ENCODE peak calls at places on chromosome 4, in seven cellular contexts. One of them, this sample, is unnamed.

GRCh38 chr4:22875592-22876257 is 183.0 kb downstream of the GBA3 start:
- DNase-seq in cardiac muscle cell: no peak
- DNase-seq in colonic mucosa: no peak
- DNase-seq in A673: no peak
- DNase-seq in left ventricle myocardium inferior: no peak
- DNase-seq in fibroblast of lung: no peak
- DNase-seq in hepatocyte: no peak
- DNase-seq in this sample: no peak

GRCh38 chr4:70365479-70365878 is 4.9 kb downstream of the SMR3A start:
- DNase-seq in fibroblast of lung: no peak
- DNase-seq in cardiac muscle cell: no peak
- DNase-seq in left ventricle myocardium inferior: no peak
- DNase-seq in colonic mucosa: no peak
- DNase-seq in hepatocyte: peak; percentile 6
- DNase-seq in A673: no peak
- DNase-seq in this sample: no peak

GRCh38 chr4:120517966-120518365 is 404.6 kb downstream of the PRDM5 start:
- DNase-seq in hepatocyte: peak; percentile 37
- DNase-seq in A673: peak; percentile 61
- DNase-seq in left ventricle myocardium inferior: no peak
- DNase-seq in cardiac muscle cell: peak; percentile 89
- DNase-seq in fibroblast of lung: peak; percentile 69
- DNase-seq in colonic mucosa: peak; percentile 56
- DNase-seq in this sample: peak; percentile 68

GRCh38 chr4:38128478-38129451 is 168.6 kb downstream of the PTTG2 start:
- DNase-seq in cardiac muscle cell: no peak
- DNase-seq in colonic mucosa: peak; percentile 49
- DNase-seq in left ventricle myocardium inferior: no peak
- DNase-seq in fibroblast of lung: peak; percentile 56
- DNase-seq in A673: no peak
- DNase-seq in hepatocyte: no peak
- DNase-seq in this sample: peak; percentile 78

GRCh38 chr4:110632506-110633357 is 9.9 kb upstream of the PITX2 start:
- DNase-seq in colonic mucosa: no peak
- DNase-seq in A673: no peak
- DNase-seq in fibroblast of lung: no peak
- DNase-seq in left ventricle myocardium inferior: no peak
- DNase-seq in hepatocyte: no peak
- DNase-seq in cardiac muscle cell: no peak
- DNase-seq in this sample: peak; percentile 74

GRCh38 chr4:37967749-37968148 is 7.6 kb downstream of the PTTG2 start:
- DNase-seq in colonic mucosa: no peak
- DNase-seq in A673: no peak
- DNase-seq in hepatocyte: peak; percentile 37
- DNase-seq in cardiac muscle cell: no peak
- DNase-seq in fibroblast of lung: no peak
- DNase-seq in left ventricle myocardium inferior: no peak
- DNase-seq in this sample: no peak

GRCh38 chr4:28744066-28744465 is 1883.4 kb downstream of the STIM2 start:
- DNase-seq in colonic mucosa: no peak
- DNase-seq in cardiac muscle cell: no peak
- DNase-seq in left ventricle myocardium inferior: no peak
- DNase-seq in hepatocyte: no peak
- DNase-seq in A673: no peak
- DNase-seq in fibroblast of lung: peak; percentile 3
- DNase-seq in this sample: no peak

GRCh38 chr4:137452799-137453198 is 79.5 kb downstream of the PCDH18 start:
- DNase-seq in hepatocyte: no peak
- DNase-seq in A673: no peak
- DNase-seq in colonic mucosa: no peak
- DNase-seq in cardiac muscle cell: no peak
- DNase-seq in left ventricle myocardium inferior: no peak
- DNase-seq in fibroblast of lung: no peak
- DNase-seq in this sample: no peak

GRCh38 chr4:176601156-176601555 is 191.6 kb downstream of the VEGFC start:
- DNase-seq in hepatocyte: no peak
- DNase-seq in left ventricle myocardium inferior: no peak
- DNase-seq in colonic mucosa: no peak
- DNase-seq in cardiac muscle cell: no peak
- DNase-seq in A673: peak; percentile 26
- DNase-seq in fibroblast of lung: peak; percentile 78
- DNase-seq in this sample: no peak

GRCh38 chr4:5784960-5785611 is 74.1 kb downstream of the EVC start:
- DNase-seq in left ventricle myocardium inferior: no peak
- DNase-seq in A673: no peak
- DNase-seq in cardiac muscle cell: peak; percentile 20
- DNase-seq in hepatocyte: no peak
- DNase-seq in fibroblast of lung: no peak
- DNase-seq in colonic mucosa: no peak
- DNase-seq in this sample: peak; percentile 63

GRCh38 chr4:3199661-3200422 is 49.1 kb upstream of the MSANTD1 start:
- DNase-seq in A673: no peak
- DNase-seq in fibroblast of lung: no peak
- DNase-seq in hepatocyte: no peak
- DNase-seq in colonic mucosa: no peak
- DNase-seq in left ventricle myocardium inferior: no peak
- DNase-seq in cardiac muscle cell: peak; percentile 16
- DNase-seq in this sample: peak; percentile 30

GRCh38 chr4:2262145-2262943 is 435 bp upstream of the MXD4 start:
- DNase-seq in cardiac muscle cell: peak; percentile 100
- DNase-seq in A673: peak; percentile 99
- DNase-seq in left ventricle myocardium inferior: peak; percentile 100
- DNase-seq in hepatocyte: peak; percentile 100
- DNase-seq in colonic mucosa: peak; percentile 98
- DNase-seq in fibroblast of lung: peak; percentile 100
- DNase-seq in this sample: peak; percentile 100

GRCh38 chr4:156766846-156767245 is 204.8 kb downstream of the PDGFC start:
- DNase-seq in hepatocyte: no peak
- DNase-seq in left ventricle myocardium inferior: no peak
- DNase-seq in A673: no peak
- DNase-seq in cardiac muscle cell: no peak
- DNase-seq in colonic mucosa: no peak
- DNase-seq in fibroblast of lung: peak; percentile 57
- DNase-seq in this sample: no peak

GRCh38 chr4:174401471-174402130 is 117.9 kb downstream of the CEP44 start:
- DNase-seq in hepatocyte: no peak
- DNase-seq in fibroblast of lung: peak; percentile 56
- DNase-seq in cardiac muscle cell: no peak
- DNase-seq in A673: no peak
- DNase-seq in colonic mucosa: no peak
- DNase-seq in left ventricle myocardium inferior: no peak
- DNase-seq in this sample: peak; percentile 58

GRCh38 chr4:37742149-37742548 is 56.0 kb upstream of the RELL1 start:
- DNase-seq in colonic mucosa: no peak
- DNase-seq in A673: no peak
- DNase-seq in left ventricle myocardium inferior: no peak
- DNase-seq in fibroblast of lung: no peak
- DNase-seq in hepatocyte: peak; percentile 34
- DNase-seq in cardiac muscle cell: no peak
- DNase-seq in this sample: no peak

GRCh38 chr4:127685292-127685691 is 44.9 kb upstream of the SLC25A31 start:
- DNase-seq in cardiac muscle cell: peak; percentile 19
- DNase-seq in left ventricle myocardium inferior: no peak
- DNase-seq in fibroblast of lung: peak; percentile 61
- DNase-seq in A673: no peak
- DNase-seq in colonic mucosa: no peak
- DNase-seq in hepatocyte: no peak
- DNase-seq in this sample: no peak

GRCh38 chr4:142671516-142671915 is 174.6 kb downstream of the INPP4B start:
- DNase-seq in left ventricle myocardium inferior: no peak
- DNase-seq in A673: no peak
- DNase-seq in hepatocyte: no peak
- DNase-seq in fibroblast of lung: no peak
- DNase-seq in cardiac muscle cell: peak; percentile 6
- DNase-seq in colonic mucosa: no peak
- DNase-seq in this sample: no peak

GRCh38 chr4:74625981-74626380 is 168.3 kb downstream of the BTC start:
- DNase-seq in A673: no peak
- DNase-seq in cardiac muscle cell: no peak
- DNase-seq in colonic mucosa: no peak
- DNase-seq in left ventricle myocardium inferior: no peak
- DNase-seq in fibroblast of lung: no peak
- DNase-seq in hepatocyte: no peak
- DNase-seq in this sample: no peak
- H3K27ac ChIP-seq in A673: no peak overlapping the region
- H3K27ac ChIP-seq in cardiac muscle cell: no peak overlapping the region
- H3K27ac ChIP-seq in colonic mucosa: no peak overlapping the region
- H3K27ac ChIP-seq in left ventricle myocardium inferior: no peak overlapping the region
- H3K27ac ChIP-seq in fibroblast of lung: no peak overlapping the region
- H3K27ac ChIP-seq in hepatocyte: peak overlapping the region; percentile 90
- H3K27ac ChIP-seq in this sample: no peak overlapping the region

GRCh38 chr4:1250921-1251772 is 2.2 kb upstream of the CTBP1 start:
- DNase-seq in cardiac muscle cell: no peak
- DNase-seq in fibroblast of lung: no peak
- DNase-seq in left ventricle myocardium inferior: no peak
- DNase-seq in hepatocyte: peak; percentile 2
- DNase-seq in colonic mucosa: no peak
- DNase-seq in A673: no peak
- DNase-seq in this sample: no peak

GRCh38 chr4:1249731-1250526 is 999 bp upstream of the CTBP1 start:
- DNase-seq in left ventricle myocardium inferior: no peak
- DNase-seq in fibroblast of lung: peak; percentile 67
- DNase-seq in hepatocyte: peak; percentile 50
- DNase-seq in cardiac muscle cell: peak; percentile 56
- DNase-seq in A673: no peak
- DNase-seq in colonic mucosa: no peak
- DNase-seq in this sample: peak; percentile 76

GRCh38 chr4:1249148-1249730 is 309 bp upstream of the CTBP1 start:
- DNase-seq in cardiac muscle cell: peak; percentile 93
- DNase-seq in A673: peak; percentile 95
- DNase-seq in left ventricle myocardium inferior: peak; percentile 89
- DNase-seq in colonic mucosa: peak; percentile 82
- DNase-seq in hepatocyte: peak; percentile 97
- DNase-seq in fibroblast of lung: peak; percentile 88
- DNase-seq in this sample: peak; percentile 89

GRCh38 chr4:1251773-1252066 is 2.8 kb upstream of the CTBP1 start:
- DNase-seq in fibroblast of lung: no peak
- DNase-seq in left ventricle myocardium inferior: no peak
- DNase-seq in colonic mucosa: no peak
- DNase-seq in hepatocyte: no peak
- DNase-seq in cardiac muscle cell: no peak
- DNase-seq in A673: no peak
- DNase-seq in this sample: no peak

DNA sequence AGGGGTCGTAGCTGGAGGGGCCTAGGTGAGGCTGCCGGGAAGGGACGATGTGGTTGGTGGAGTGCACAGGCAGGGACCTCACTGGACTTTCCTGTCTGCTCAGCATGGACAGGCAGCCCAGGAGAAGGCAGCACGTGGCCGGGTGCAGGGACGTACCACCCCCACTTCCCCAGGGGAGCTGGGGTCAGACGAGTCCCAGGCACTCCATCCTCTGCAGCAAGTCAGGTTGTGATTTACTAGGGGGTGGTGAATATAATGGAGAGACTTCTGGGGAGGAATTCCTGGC is 1.5 kb upstream of the CTBP1 start:
- DNase-seq in A673: no peak
- DNase-seq in left ventricle myocardium inferior: no peak
- DNase-seq in fibroblast of lung: no peak
- DNase-seq in colonic mucosa: no peak
- DNase-seq in cardiac muscle cell: no peak
- DNase-seq in hepatocyte: no peak
- DNase-seq in this sample: no peak
- H3K4me1 ChIP-seq in A673: peaks cover 8% of the 10 kb centered on the region
- H3K4me1 ChIP-seq in left ventricle myocardium inferior: peaks cover 57% of the 10 kb centered on the region
- H3K4me1 ChIP-seq in fibroblast of lung: peaks cover 11% of the 10 kb centered on the region
- H3K4me1 ChIP-seq in colonic mucosa: peaks cover 22% of the 10 kb centered on the region
- H3K4me1 ChIP-seq in cardiac muscle cell: peaks cover 14% of the 10 kb centered on the region
- H3K4me1 ChIP-seq in hepatocyte: peaks cover 25% of the 10 kb centered on the region
- H3K4me1 ChIP-seq in this sample: peaks cover 4% of the 10 kb centered on the region

DNA sequence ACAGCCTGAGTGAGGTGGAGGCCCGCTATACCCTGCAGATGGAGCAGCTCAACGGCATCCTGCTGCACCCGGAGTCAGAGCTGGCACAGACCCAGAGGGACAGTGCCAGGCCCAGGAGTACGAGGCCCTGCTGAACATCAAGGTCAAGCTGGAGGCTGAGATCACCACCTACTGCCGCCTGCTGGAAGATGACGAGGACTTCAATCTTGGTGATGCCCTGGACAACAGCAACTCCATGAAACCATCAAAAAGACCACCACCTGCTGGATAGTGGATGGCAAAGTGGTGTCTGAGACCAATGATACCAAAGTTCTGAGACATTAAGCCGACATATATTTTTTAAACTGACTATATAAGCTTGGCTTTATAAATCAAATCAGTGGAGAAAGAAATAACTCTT is 73.3 kb upstream of the HHIP start:
- DNase-seq in hepatocyte: no peak
- DNase-seq in fibroblast of lung: no peak
- DNase-seq in left ventricle myocardium inferior: no peak
- DNase-seq in A673: no peak
- DNase-seq in colonic mucosa: no peak
- DNase-seq in cardiac muscle cell: no peak
- DNase-seq in this sample: peak; percentile 74
- TF ChIP-seq CTCF in hepatocyte: peak; percentile 2
- TF ChIP-seq CTCF in fibroblast of lung: no peak
- TF ChIP-seq CTCF in left ventricle myocardium inferior: no peak
- TF ChIP-seq CTCF in A673: no peak
- TF ChIP-seq CTCF in colonic mucosa: no peak
- TF ChIP-seq CTCF in cardiac muscle cell: no peak
- TF ChIP-seq CTCF in this sample: peak; percentile 77

GRCh38 chr4:15902741-15903140 is 35.8 kb downstream of the FGFBP1 start:
- DNase-seq in colonic mucosa: no peak
- DNase-seq in hepatocyte: no peak
- DNase-seq in fibroblast of lung: no peak
- DNase-seq in left ventricle myocardium inferior: no peak
- DNase-seq in A673: no peak
- DNase-seq in cardiac muscle cell: no peak
- DNase-seq in this sample: no peak

GRCh38 chr4:15906024-15906443 is 32.5 kb downstream of the FGFBP1 start:
- DNase-seq in hepatocyte: peak; percentile 68
- DNase-seq in fibroblast of lung: peak; percentile 75
- DNase-seq in colonic mucosa: peak; percentile 90
- DNase-seq in cardiac muscle cell: no peak
- DNase-seq in left ventricle myocardium inferior: peak; percentile 18
- DNase-seq in A673: no peak
- DNase-seq in this sample: peak; percentile 93

GRCh38 chr4:15898902-15899301 is 39.6 kb downstream of the FGFBP1 start:
- DNase-seq in hepatocyte: no peak
- DNase-seq in A673: no peak
- DNase-seq in fibroblast of lung: peak; percentile 34
- DNase-seq in cardiac muscle cell: no peak
- DNase-seq in colonic mucosa: no peak
- DNase-seq in left ventricle myocardium inferior: no peak
- DNase-seq in this sample: no peak

GRCh38 chr4:15899511-15899910 is 39.0 kb downstream of the FGFBP1 start:
- DNase-seq in left ventricle myocardium inferior: no peak
- DNase-seq in A673: no peak
- DNase-seq in colonic mucosa: no peak
- DNase-seq in cardiac muscle cell: no peak
- DNase-seq in fibroblast of lung: no peak
- DNase-seq in hepatocyte: no peak
- DNase-seq in this sample: no peak

DNA sequence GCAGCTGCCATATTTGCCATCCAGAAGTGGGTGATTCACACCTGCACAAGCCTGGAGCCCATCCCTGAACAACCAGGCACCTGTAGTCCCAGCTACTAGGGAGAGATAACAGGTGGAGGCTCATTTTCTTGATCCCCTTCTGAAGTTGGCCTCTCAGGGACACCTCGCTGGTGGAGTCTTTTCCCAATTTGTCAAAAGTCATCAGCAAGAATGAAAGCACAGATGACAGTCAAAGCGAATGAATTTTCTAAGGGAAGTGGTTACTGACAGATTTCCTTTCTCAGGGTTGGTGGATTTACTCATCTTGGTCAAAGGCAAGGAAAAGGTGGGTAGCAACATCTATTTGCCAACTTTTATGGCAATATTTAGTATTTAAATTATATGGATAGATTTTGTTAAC is 36.5 kb downstream of the FGFBP1 start:
- DNase-seq in fibroblast of lung: no peak
- DNase-seq in hepatocyte: no peak
- DNase-seq in left ventricle myocardium inferior: no peak
- DNase-seq in colonic mucosa: no peak
- DNase-seq in A673: no peak
- DNase-seq in cardiac muscle cell: no peak
- DNase-seq in this sample: no peak
- H3K27ac ChIP-seq in fibroblast of lung: no peak overlapping the region
- H3K27ac ChIP-seq in hepatocyte: no peak overlapping the region
- H3K27ac ChIP-seq in left ventricle myocardium inferior: no peak overlapping the region
- H3K27ac ChIP-seq in colonic mucosa: no peak overlapping the region
- H3K27ac ChIP-seq in A673: no peak overlapping the region
- H3K27ac ChIP-seq in cardiac muscle cell: no peak overlapping the region
- H3K27ac ChIP-seq in this sample: no peak overlapping the region

This sample was measured in endodermal cell.